ENCODE peak calls at places on chromosomes 16 and 17, in six cellular contexts. One of them, this sample, is unnamed.

GRCh38 chr16:56577300-56577625 is 12.1 kb upstream of the MT3 start:
- DNase-seq in nephron progenitor cell: no peak
- DNase-seq in fibroblast of lung: no peak
- DNase-seq in epithelial cell of esophagus: no peak
- DNase-seq in GM10248: no peak
- DNase-seq in IMR-90: no peak
- DNase-seq in this sample: no peak

GRCh38 chr16:11167581-11167980 is 88.4 kb downstream of the SOCS1 start:
- DNase-seq in epithelial cell of esophagus: no peak
- DNase-seq in IMR-90: no peak
- DNase-seq in fibroblast of lung: no peak
- DNase-seq in nephron progenitor cell: no peak
- DNase-seq in GM10248: no peak
- DNase-seq in this sample: no peak

GRCh38 chr16:1193143-1193824 is 31.8 kb downstream of the TPSG1 start:
- DNase-seq in GM10248: no peak
- DNase-seq in nephron progenitor cell: no peak
- DNase-seq in IMR-90: no peak
- DNase-seq in fibroblast of lung: no peak
- DNase-seq in epithelial cell of esophagus: no peak
- DNase-seq in this sample: no peak

GRCh38 chr16:13923703-13924298 is 3.8 kb downstream of the ERCC4 start:
- DNase-seq in GM10248: peak
- DNase-seq in fibroblast of lung: peak
- DNase-seq in IMR-90: peak
- DNase-seq in nephron progenitor cell: no peak
- DNase-seq in epithelial cell of esophagus: peak
- DNase-seq in this sample: no peak

GRCh38 chr17:68592667-68593330 is 8.4 kb downstream of the FAM20A start:
- DNase-seq in IMR-90: no peak
- DNase-seq in GM10248: no peak
- DNase-seq in nephron progenitor cell: no peak
- DNase-seq in epithelial cell of esophagus: no peak
- DNase-seq in fibroblast of lung: no peak
- DNase-seq in this sample: no peak

GRCh38 chr17:7929158-7930029 is at the start of gene KCNAB3:
- DNase-seq in fibroblast of lung: peak
- DNase-seq in GM10248: peak
- DNase-seq in IMR-90: peak
- DNase-seq in epithelial cell of esophagus: peak
- DNase-seq in nephron progenitor cell: peak
- DNase-seq in this sample: peak

GRCh38 chr16:67163903-67164558 is 514 bp upstream of the HSF4 start:
- DNase-seq in GM10248: no peak
- DNase-seq in fibroblast of lung: peak
- DNase-seq in IMR-90: no peak
- DNase-seq in nephron progenitor cell: no peak
- DNase-seq in epithelial cell of esophagus: no peak
- DNase-seq in this sample: no peak

GRCh38 chr17:43905985-43906852 is 1.1 kb downstream of the MPP2 start:
- DNase-seq in fibroblast of lung: peak
- DNase-seq in epithelial cell of esophagus: peak
- DNase-seq in GM10248: no peak
- DNase-seq in nephron progenitor cell: peak
- DNase-seq in IMR-90: peak
- DNase-seq in this sample: peak

GRCh38 chr17:78601577-78602190 is 24.5 kb upstream of the DNAH17 start:
- DNase-seq in GM10248: no peak
- DNase-seq in fibroblast of lung: no peak
- DNase-seq in nephron progenitor cell: no peak
- DNase-seq in IMR-90: no peak
- DNase-seq in epithelial cell of esophagus: no peak
- DNase-seq in this sample: no peak

GRCh38 chr16:58348986-58349385 is 43.3 kb upstream of the GINS3 start:
- DNase-seq in fibroblast of lung: no peak
- DNase-seq in IMR-90: no peak
- DNase-seq in nephron progenitor cell: no peak
- DNase-seq in GM10248: no peak
- DNase-seq in epithelial cell of esophagus: no peak
- DNase-seq in this sample: no peak

GRCh38 chr16:58346831-58347371 is 45.4 kb upstream of the GINS3 start:
- DNase-seq in nephron progenitor cell: no peak
- DNase-seq in GM10248: no peak
- DNase-seq in IMR-90: no peak
- DNase-seq in fibroblast of lung: no peak
- DNase-seq in epithelial cell of esophagus: no peak
- DNase-seq in this sample: no peak

GRCh38 chr16:58345574-58346354 is 46.5 kb upstream of the GINS3 start:
- DNase-seq in GM10248: no peak
- DNase-seq in fibroblast of lung: peak
- DNase-seq in epithelial cell of esophagus: peak
- DNase-seq in IMR-90: no peak
- DNase-seq in nephron progenitor cell: no peak
- DNase-seq in this sample: no peak
- TF ChIP-seq CTCF in GM10248: no peak
- TF ChIP-seq CTCF in fibroblast of lung: peak
- TF ChIP-seq CTCF in epithelial cell of esophagus: no peak
- TF ChIP-seq CTCF in IMR-90: peak
- TF ChIP-seq CTCF in nephron progenitor cell: no peak
- TF ChIP-seq CTCF in this sample: peak

DNA sequence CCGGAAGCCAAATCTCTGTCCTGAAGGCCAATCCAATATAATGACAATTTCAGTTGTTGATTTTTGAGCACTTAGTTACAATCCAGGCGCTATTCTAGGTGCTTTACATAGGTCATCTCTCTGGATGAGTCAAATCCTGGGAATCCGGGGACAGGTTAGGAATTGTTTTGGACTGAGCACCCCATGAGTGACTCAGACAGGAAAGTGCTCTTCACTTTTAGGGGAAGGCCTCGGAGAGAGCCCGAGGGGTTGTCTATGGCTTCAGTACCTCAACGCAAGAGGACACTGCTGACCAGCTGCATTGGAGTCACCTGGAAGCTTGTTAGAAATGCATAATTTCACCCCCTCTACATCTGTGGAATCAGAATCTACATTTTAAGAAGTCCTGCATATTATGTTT is 108.8 kb downstream of the IRX5 start:
- DNase-seq in IMR-90: no peak
- DNase-seq in fibroblast of lung: no peak
- DNase-seq in epithelial cell of esophagus: peak
- DNase-seq in nephron progenitor cell: no peak
- DNase-seq in GM10248: no peak
- DNase-seq in this sample: no peak
- TF ChIP-seq CTCF in IMR-90: no peak
- TF ChIP-seq CTCF in fibroblast of lung: no peak
- TF ChIP-seq CTCF in epithelial cell of esophagus: no peak
- TF ChIP-seq CTCF in nephron progenitor cell: no peak
- TF ChIP-seq CTCF in GM10248: no peak
- TF ChIP-seq CTCF in this sample: no peak

DNA sequence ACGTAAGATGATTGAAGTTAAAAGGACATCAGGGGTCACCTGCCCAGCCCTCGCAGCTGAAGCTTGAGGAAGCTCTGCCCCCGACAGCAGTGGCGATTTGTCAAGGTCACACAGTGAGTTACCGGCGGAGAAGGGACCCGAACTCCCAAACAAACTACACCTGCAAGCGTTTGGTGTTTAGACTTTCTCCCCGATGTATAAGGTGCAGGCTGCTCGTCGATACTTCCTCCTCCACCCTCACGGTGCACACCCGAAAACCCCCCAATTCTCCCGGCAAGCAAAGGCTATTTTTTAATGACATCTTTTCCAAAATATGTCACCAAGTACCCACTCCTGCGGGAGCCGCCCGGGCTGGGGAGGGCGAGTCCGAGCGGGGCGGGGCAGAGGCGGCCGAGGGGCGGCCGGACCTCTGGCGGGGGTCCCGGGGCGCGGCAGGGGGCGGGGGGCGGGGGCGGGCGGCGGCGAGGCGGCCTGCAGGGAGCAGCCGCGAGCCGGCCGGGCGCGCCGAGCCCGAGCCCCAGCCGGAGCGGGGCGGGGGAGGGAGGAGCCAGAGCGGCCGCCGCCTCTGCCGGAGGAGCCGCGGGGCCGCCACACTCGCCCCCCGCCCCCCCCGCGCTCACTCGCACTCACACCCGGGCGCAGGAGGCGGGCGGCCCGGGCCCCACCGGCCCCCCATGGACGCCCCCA is at the start of gene THRA:
- DNase-seq in GM10248: peak
- DNase-seq in nephron progenitor cell: peak
- DNase-seq in epithelial cell of esophagus: peak
- DNase-seq in fibroblast of lung: no peak
- DNase-seq in IMR-90: peak
- DNase-seq in this sample: peak
- TF ChIP-seq CTCF in GM10248: peak
- TF ChIP-seq CTCF in nephron progenitor cell: no peak
- TF ChIP-seq CTCF in epithelial cell of esophagus: no peak
- TF ChIP-seq CTCF in fibroblast of lung: no peak
- TF ChIP-seq CTCF in IMR-90: peak
- TF ChIP-seq CTCF in this sample: no peak

DNA sequence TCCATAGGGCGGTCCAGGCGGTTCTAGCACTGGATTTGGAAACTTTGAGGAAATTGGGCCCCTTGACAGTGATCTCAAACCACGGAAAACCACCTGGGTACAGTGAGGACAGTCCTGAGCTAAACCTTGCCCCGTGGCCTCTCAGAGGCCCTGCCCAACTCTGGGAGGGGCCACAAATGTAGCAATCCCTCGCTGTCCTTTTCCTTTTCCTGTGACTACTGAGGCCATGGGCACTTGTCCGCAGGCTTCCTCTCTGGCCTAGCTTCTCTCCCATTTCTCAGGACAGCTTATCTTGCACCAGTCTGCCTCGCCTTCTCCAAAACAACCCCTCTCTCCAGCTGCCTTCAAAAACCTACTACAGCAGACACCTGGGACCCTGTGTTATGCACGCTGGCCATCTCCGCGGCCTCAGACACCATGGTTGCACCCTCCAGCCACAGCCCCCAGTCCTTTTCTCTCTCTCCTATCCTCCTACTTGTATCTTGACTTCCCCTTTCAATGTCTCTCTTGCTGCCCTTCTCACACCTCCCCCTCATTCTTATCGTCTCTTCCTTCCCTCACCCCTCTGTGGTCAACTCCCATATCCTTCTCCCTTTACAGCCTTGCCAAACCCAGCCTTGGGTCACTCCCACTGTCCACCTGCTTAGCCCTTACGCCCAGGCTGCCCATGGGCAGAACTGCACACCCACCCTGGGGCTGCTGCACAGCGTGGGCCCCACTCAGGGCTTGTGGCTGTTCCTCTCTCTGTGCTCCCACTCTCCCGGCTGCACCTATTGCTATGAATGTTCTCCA is 7.6 kb downstream of the SCPEP1 start:
- DNase-seq in nephron progenitor cell: no peak
- DNase-seq in fibroblast of lung: no peak
- DNase-seq in epithelial cell of esophagus: no peak
- DNase-seq in IMR-90: no peak
- DNase-seq in GM10248: no peak
- DNase-seq in this sample: no peak
- TF ChIP-seq CTCF in nephron progenitor cell: no peak
- TF ChIP-seq CTCF in fibroblast of lung: no peak
- TF ChIP-seq CTCF in epithelial cell of esophagus: no peak
- TF ChIP-seq CTCF in IMR-90: no peak
- TF ChIP-seq CTCF in GM10248: no peak
- TF ChIP-seq CTCF in this sample: no peak

DNA sequence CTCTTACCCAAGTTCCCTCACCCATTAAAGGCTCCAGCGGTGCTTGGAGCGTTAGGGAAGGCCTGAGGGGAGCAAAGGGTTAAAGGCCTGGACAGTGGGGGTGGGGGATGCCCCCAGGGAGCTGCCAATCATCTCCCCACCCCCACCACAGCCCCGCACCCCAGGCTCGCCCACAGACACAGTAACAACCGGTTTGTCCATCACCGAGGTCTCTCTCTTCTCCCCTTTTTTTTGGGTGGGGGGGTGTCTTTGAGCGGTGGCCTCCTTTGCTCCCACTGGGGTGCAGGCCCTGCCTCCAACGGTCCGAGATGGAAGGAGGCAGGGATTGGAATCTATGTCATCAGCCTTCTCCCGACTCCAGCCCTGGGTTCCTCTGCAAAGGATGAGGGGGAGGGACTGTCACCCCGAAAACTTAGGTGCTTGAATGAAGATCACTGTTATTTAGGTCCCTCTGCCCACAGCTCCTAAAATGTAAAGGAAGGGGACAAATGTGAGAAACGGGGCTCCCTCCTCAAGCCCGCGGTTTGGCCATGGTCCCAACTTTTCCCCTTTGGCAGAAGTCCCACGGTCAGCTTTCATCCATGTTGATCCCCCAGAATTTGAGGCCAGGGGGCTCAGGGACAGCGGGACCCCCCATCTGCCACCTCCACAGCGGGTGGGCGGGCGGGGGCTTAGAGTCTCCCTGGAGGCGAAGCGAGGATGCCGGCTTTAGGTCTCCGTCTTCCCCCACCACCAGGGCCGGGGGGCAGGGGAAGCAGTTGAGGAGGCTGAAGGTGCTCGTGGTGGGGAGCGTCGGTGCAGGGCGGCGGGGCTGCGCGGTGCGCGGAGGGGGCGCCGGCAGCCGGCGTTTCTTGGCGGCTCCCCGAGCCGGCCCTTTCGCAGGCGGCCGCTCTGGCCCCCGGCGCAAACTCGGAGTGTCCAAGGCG is 1.7 kb downstream of the EPOP start:
- DNase-seq in fibroblast of lung: no peak
- DNase-seq in GM10248: no peak
- DNase-seq in nephron progenitor cell: no peak
- DNase-seq in epithelial cell of esophagus: no peak
- DNase-seq in IMR-90: no peak
- DNase-seq in this sample: no peak
- TF ChIP-seq CTCF in fibroblast of lung: no peak
- TF ChIP-seq CTCF in GM10248: no peak
- TF ChIP-seq CTCF in nephron progenitor cell: no peak
- TF ChIP-seq CTCF in epithelial cell of esophagus: no peak
- TF ChIP-seq CTCF in IMR-90: no peak
- TF ChIP-seq CTCF in this sample: no peak